ENCODE peak calls at places on chromosomes 2 and 18, in eight cellular contexts. B is SK-N-SH, G is Karpas-422, Q is HCT116, N is PC-3, C is GM23248, Z is OCI-LY7, Y is GM23338. A is an unnamed sample.

GRCh38 chr18:11607897-11608296 is 1.5 kb upstream of the SLC35G4 start:
- DNase-seq in B (no peak), G (no peak), Q (no peak), N (no peak), C (peak; percentile 8), Z (no peak), Y (no peak), A (peak; percentile 28)

GRCh38 chr2:186641132-186641806 is 51.4 kb downstream of the ITGAV start:
- DNase-seq in B (no peak), G (no peak), Q (no peak), N (no peak), C (no peak), Z (no peak), Y (no peak), A (no peak)

GRCh38 chr2:230921806-230922595 is 3.0 kb downstream of the GPR55 start:
- DNase-seq in B (no peak), G (no peak), Q (no peak), N (no peak), C (no peak), Z (no peak), Y (no peak), A (no peak)

GRCh38 chr2:68157002-68157401 is 686 bp upstream of the PNO1 start:
- DNase-seq in B (peak; percentile 65), G (no peak), Q (no peak), N (no peak), C (peak; percentile 69), Z (no peak), Y (peak; percentile 77), A (no peak)

GRCh38 chr2:233362742-233363141 is 8.4 kb downstream of the DGKD start:
- DNase-seq in B (no peak), G (no peak), Q (no peak), N (no peak), C (no peak), Z (no peak), Y (no peak), A (no peak)

GRCh38 chr2:73069855-73070650 is 1.5 kb downstream of the SFXN5 start:
- DNase-seq in B (no peak), G (no peak), Q (no peak), N (peak; percentile 37), C (peak; percentile 59), Z (no peak), Y (no peak), A (peak; percentile 15)

GRCh38 chr2:146806295-146807005 is 1038.4 kb upstream of the ACVR2A start:
- DNase-seq in B (no peak), G (no peak), Q (no peak), N (peak; percentile 79), C (peak; percentile 21), Z (no peak), Y (no peak), A (no peak)

GRCh38 chr18:55243852-55244251 is 284.6 kb upstream of the CCDC68 start:
- DNase-seq in B (no peak), G (no peak), Q (no peak), N (no peak), C (peak; percentile 73), Z (no peak), Y (no peak), A (no peak)

GRCh38 chr2:27955762-27956161 is 65.2 kb downstream of the BABAM2 start:
- DNase-seq in B (no peak), G (no peak), Q (no peak), N (peak; percentile 75), C (peak; percentile 43), Z (no peak), Y (no peak), A (no peak)

GRCh38 chr2:151260492-151261239 is 997 bp downstream of the RBM43 start:
- DNase-seq in B (no peak), G (peak; percentile 60), Q (no peak), N (no peak), C (peak; percentile 77), Z (peak; percentile 11), Y (peak; percentile 11), A (no peak)

GRCh38 chr2:126828471-126828870 is 70.2 kb upstream of the TEX51 start:
- DNase-seq in B (no peak), G (no peak), Q (no peak), N (no peak), C (no peak), Z (no peak), Y (no peak), A (no peak)

GRCh38 chr2:219272995-219273394 is 6.2 kb upstream of the DNAJB2 start:
- DNase-seq in B (no peak), G (no peak), Q (no peak), N (peak; percentile 13), C (no peak), Z (no peak), Y (no peak), A (no peak)

GRCh38 chr2:33212151-33212550 is 264.3 kb upstream of the RASGRP3 start:
- DNase-seq in B (no peak), G (no peak), Q (no peak), N (peak; percentile 68), C (peak; percentile 93), Z (no peak), Y (no peak), A (peak; percentile 71)

GRCh38 chr2:145075454-145076062 is 555.6 kb upstream of the ZEB2 start:
- DNase-seq in B (no peak), G (no peak), Q (no peak), N (no peak), C (no peak), Z (no peak), Y (no peak), A (no peak)

GRCh38 chr2:95023222-95023597 is 2.3 kb upstream of the MAL start:
- DNase-seq in B (no peak), G (peak; percentile 61), Q (peak; percentile 6), N (peak; percentile 75), C (no peak), Z (peak; percentile 30), Y (no peak), A (no peak)

GRCh38 chr2:37390777-37391176 is 46.3 kb downstream of the QPCT start:
- DNase-seq in B (no peak), G (no peak), Q (no peak), N (no peak), C (no peak), Z (no peak), Y (no peak), A (no peak)

GRCh38 chr2:71749671-71750101 is 296.3 kb downstream of the DYSF start:
- DNase-seq in B (no peak), G (no peak), Q (no peak), N (peak; percentile 82), C (peak; percentile 71), Z (no peak), Y (no peak), A (no peak)

GRCh38 chr2:191038241-191038725 is 24.3 kb upstream of the STAT1 start:
- DNase-seq in B (no peak), G (no peak), Q (no peak), N (peak; percentile 44), C (peak; percentile 93), Z (no peak), Y (no peak), A (no peak)

GRCh38 chr2:30359644-30360167 is 87.3 kb upstream of the LCLAT1 start:
- DNase-seq in B (no peak), G (no peak), Q (no peak), N (no peak), C (peak; percentile 74), Z (no peak), Y (no peak), A (peak; percentile 71)

GRCh38 chr18:3623769-3624545 is 174.0 kb downstream of the TGIF1 start:
- DNase-seq in B (peak; percentile 70), G (no peak), Q (peak; percentile 96), N (peak; percentile 98), C (peak; percentile 98), Z (no peak), Y (peak; percentile 83), A (peak; percentile 85)

GRCh38 chr2:50143822-50144575 is 887.9 kb downstream of the NRXN1 start:
- DNase-seq in B (peak; percentile 43), G (peak; percentile 77), Q (no peak), N (peak; percentile 64), C (peak; percentile 71), Z (peak; percentile 64), Y (peak; percentile 64), A (peak; percentile 66)

GRCh38 chr2:95384854-95385569 is 17.5 kb upstream of the FAHD2A start:
- DNase-seq in B (no peak), G (no peak), Q (no peak), N (no peak), C (peak; percentile 14), Z (no peak), Y (peak; percentile 52), A (peak; percentile 19)

GRCh38 chr2:237258146-237258545 is 155.8 kb downstream of the COL6A3 start:
- DNase-seq in B (no peak), G (no peak), Q (no peak), N (no peak), C (peak; percentile 16), Z (no peak), Y (peak; percentile 44), A (no peak)

DNA sequence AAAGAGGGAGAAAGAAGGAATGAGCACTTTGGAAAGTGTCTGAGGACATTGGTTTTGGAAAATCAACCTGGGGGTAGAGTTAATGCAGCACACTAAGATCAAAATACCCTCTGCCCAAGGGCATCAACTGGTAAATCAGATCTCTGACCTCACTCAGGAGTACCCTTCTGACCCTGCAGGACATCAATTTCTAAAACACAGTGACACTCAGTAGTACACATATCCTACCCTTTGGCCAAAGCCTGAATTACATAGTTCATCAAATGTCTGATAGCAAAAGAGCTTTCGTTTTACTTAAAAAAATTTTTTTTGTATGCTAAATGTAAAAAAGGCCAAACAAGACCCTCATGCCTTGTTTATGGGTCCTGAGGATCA is 118.4 kb upstream of the CTNNA2 start:
- DNase-seq in B (no peak), G (no peak), Q (no peak), N (no peak), C (no peak), Z (no peak), Y (no peak), A (no peak)
- H3K4me3 ChIP-seq in B (no peak overlapping the region), G (no peak overlapping the region), Q (no peak overlapping the region), N (no peak overlapping the region), C (no peak overlapping the region), Z (no peak overlapping the region), Y (no peak overlapping the region), A (no peak overlapping the region)

GRCh38 chr2:65913914-65914786 is 481.8 kb upstream of the SPRED2 start:
- DNase-seq in B (no peak), G (no peak), Q (no peak), N (no peak), C (no peak), Z (no peak), Y (peak; percentile 15), A (no peak)
- H3K9me2 ChIP-seq in B (no peaks in the 10 kb centered on the region), G (no peaks in the 10 kb centered on the region), Q (no peaks in the 10 kb centered on the region), N (no peaks in the 10 kb centered on the region), C (no peaks in the 10 kb centered on the region), Z (no peaks in the 10 kb centered on the region), Y (no peaks in the 10 kb centered on the region), A (no peaks in the 10 kb centered on the region)

GRCh38 chr18:5895300-5895885 is at the start of gene TMEM200C:
- DNase-seq in B (peak; percentile 86), G (no peak), Q (no peak), N (peak; percentile 37), C (peak; percentile 36), Z (no peak), Y (peak; percentile 72), A (peak; percentile 75)
- H3K4me3 ChIP-seq in B (no peak within 1 kb of the TSS), G (no peak within 1 kb of the TSS), Q (no peak within 1 kb of the TSS), N (peak within 1 kb of the TSS; percentile 68), C (no peak within 1 kb of the TSS), Z (no peak within 1 kb of the TSS), Y (peak within 1 kb of the TSS; percentile 92), A (peak within 1 kb of the TSS; percentile 80)

DNA sequence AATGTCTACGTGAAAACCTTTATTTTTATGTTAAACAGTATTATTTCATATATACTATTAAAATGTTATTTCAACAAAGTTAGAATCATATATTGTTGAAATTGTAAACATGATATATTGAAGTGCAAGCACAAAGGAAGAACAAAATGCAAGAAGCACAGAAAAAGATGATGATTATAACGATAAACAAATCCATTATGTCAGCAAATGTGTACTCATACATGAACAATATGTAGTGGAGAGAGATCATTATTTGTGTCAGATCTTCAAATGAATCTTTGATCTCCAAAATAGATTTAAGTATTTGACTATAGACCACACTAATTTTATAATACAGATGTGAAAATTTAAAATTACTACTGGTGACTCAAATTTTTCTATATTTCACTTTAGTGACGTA is 1104.4 kb upstream of the CRIM1 start:
- DNase-seq in B (no peak), G (no peak), Q (no peak), N (no peak), C (no peak), Z (no peak), Y (no peak), A (no peak)
- H3K9me2 ChIP-seq in B (no peaks in the 10 kb centered on the region), G (no peaks in the 10 kb centered on the region), Q (no peaks in the 10 kb centered on the region), N (no peaks in the 10 kb centered on the region), C (no peaks in the 10 kb centered on the region), Z (no peaks in the 10 kb centered on the region), Y (peaks cover 9% of the 10 kb centered on the region), A (no peaks in the 10 kb centered on the region)